ENCODE peak calls at places on chromosomes 13 and 19, in six cellular contexts. C is pancreas, J is brain microvascular endothelial cell, T is cardiac muscle cell, X is DND-41, B is psoas muscle. M is an unnamed sample.

GRCh38 chr19:41595258-41595889 is 19.4 kb downstream of the CEACAM21 start:
- DNase-seq in C (no peak), J (peak; percentile 57), T (peak; percentile 88), X (peak; percentile 56), B (peak; percentile 61), M (peak; percentile 49)

GRCh38 chr13:77113496-77113895 is 86.5 kb upstream of the FBXL3 start:
- DNase-seq in C (no peak), J (no peak), T (no peak), X (no peak), B (no peak), M (no peak)

GRCh38 chr13:22489771-22490170 is 691.0 kb upstream of the SGCG start:
- DNase-seq in C (no peak), J (no peak), T (no peak), X (no peak), B (no peak), M (no peak)

GRCh38 chr13:25468330-25469178 is 96.8 kb downstream of the ATP8A2 start:
- DNase-seq in C (no peak), J (no peak), T (peak; percentile 21), X (no peak), B (no peak), M (no peak)

GRCh38 chr13:74134777-74135305 is 637 bp upstream of the KLF12 start:
- DNase-seq in C (peak; percentile 53), J (peak; percentile 33), T (no peak), X (peak; percentile 70), B (no peak), M (no peak)

GRCh38 chr13:114143806-114144605 is 11.6 kb upstream of the RASA3 start:
- DNase-seq in C (no peak), J (no peak), T (no peak), X (peak; percentile 39), B (peak; percentile 40), M (no peak)

GRCh38 chr13:101307181-101307701 is 109.1 kb downstream of the NALCN start:
- DNase-seq in C (no peak), J (peak; percentile 94), T (peak; percentile 63), X (peak; percentile 52), B (no peak), M (no peak)

GRCh38 chr19:11587973-11588631 is 9.2 kb upstream of the ZNF627 start:
- DNase-seq in C (no peak), J (no peak), T (no peak), X (no peak), B (no peak), M (no peak)

GRCh38 chr13:60727140-60727539 is 330.1 kb downstream of the TDRD3 start:
- DNase-seq in C (no peak), J (no peak), T (no peak), X (no peak), B (no peak), M (no peak)

GRCh38 chr13:85693889-85694511 is 105.2 kb downstream of the SLITRK6 start:
- DNase-seq in C (no peak), J (peak; percentile 35), T (peak; percentile 2), X (no peak), B (no peak), M (no peak)

GRCh38 chr13:25171517-25172302 is at the start of gene AMER2:
- DNase-seq in C (peak; percentile 38), J (no peak), T (peak; percentile 38), X (no peak), B (no peak), M (no peak)

GRCh38 chr13:91572944-91573535 is 174.6 kb downstream of the GPC5 start:
- DNase-seq in C (no peak), J (peak; percentile 41), T (no peak), X (no peak), B (no peak), M (no peak)

GRCh38 chr19:53808710-53809125 is 15.4 kb downstream of the NLRP12 start:
- DNase-seq in C (no peak), J (peak; percentile 32), T (peak; percentile 73), X (no peak), B (no peak), M (no peak)
- TF ChIP-seq CTCF in C (peak; percentile 27), J (peak; percentile 77), T (peak; percentile 74), X (peak; percentile 38), B (no peak), M (no peak)

GRCh38 chr13:112699318-112699918 is 9.6 kb downstream of the ATP11A start:
- DNase-seq in C (no peak), J (no peak), T (no peak), X (no peak), B (peak; percentile 39), M (no peak)

GRCh38 chr13:112693831-112694497 is 4.1 kb downstream of the ATP11A start:
- DNase-seq in C (no peak), J (peak; percentile 34), T (peak; percentile 76), X (no peak), B (no peak), M (no peak)

GRCh38 chr13:112696001-112696868 is 6.4 kb downstream of the ATP11A start:
- DNase-seq in C (no peak), J (no peak), T (no peak), X (no peak), B (no peak), M (no peak)

GRCh38 chr13:112697756-112698655 is 8.2 kb downstream of the ATP11A start:
- DNase-seq in C (no peak), J (no peak), T (no peak), X (no peak), B (peak; percentile 66), M (no peak)

GRCh38 chr13:112696869-112697465 is 7.1 kb downstream of the ATP11A start:
- DNase-seq in C (no peak), J (no peak), T (no peak), X (no peak), B (peak; percentile 33), M (no peak)
- H3K27ac ChIP-seq in C (no peak overlapping the region), J (no peak overlapping the region), T (no peak overlapping the region), X (no peak overlapping the region), B (no peak overlapping the region), M (no peak overlapping the region)

GRCh38 chr19:21020298-21021227 is at the start of gene ZNF430:
- DNase-seq in C (peak; percentile 93), J (peak; percentile 95), T (peak; percentile 94), X (peak; percentile 97), B (peak; percentile 93), M (peak; percentile 86)

GRCh38 chr19:21028969-21029268 is 8.5 kb downstream of the ZNF430 start:
- DNase-seq in C (no peak), J (no peak), T (no peak), X (no peak), B (no peak), M (no peak)

GRCh38 chr19:21023901-21024300 is 3.4 kb downstream of the ZNF430 start:
- DNase-seq in C (no peak), J (peak; percentile 18), T (no peak), X (no peak), B (no peak), M (no peak)

DNA sequence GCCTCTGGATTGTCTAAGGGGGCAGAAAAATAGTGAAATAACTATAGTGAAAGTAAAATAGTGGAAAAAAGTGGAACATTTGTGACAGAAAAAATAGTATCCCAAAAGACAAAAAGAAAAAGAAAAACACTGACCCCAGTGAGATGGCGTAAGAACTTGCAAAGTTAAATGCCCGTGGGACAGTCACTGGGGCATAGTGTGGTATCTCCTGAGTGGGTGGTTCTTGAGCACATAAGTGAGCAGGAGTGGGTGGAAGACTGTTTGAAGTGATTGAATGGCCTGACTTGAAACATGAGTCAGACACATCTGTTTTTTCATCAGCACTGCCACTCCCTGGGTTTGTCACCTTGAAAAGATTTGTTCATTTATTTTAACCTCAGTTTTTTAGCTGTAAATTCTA is 2.5 kb downstream of the ZNF430 start:
- DNase-seq in C (no peak), J (peak; percentile 56), T (peak; percentile 32), X (peak; percentile 17), B (no peak), M (no peak)
- TF ChIP-seq CTCF in C (no peak), J (no peak), T (no peak), X (no peak), B (no peak), M (no peak)

DNA sequence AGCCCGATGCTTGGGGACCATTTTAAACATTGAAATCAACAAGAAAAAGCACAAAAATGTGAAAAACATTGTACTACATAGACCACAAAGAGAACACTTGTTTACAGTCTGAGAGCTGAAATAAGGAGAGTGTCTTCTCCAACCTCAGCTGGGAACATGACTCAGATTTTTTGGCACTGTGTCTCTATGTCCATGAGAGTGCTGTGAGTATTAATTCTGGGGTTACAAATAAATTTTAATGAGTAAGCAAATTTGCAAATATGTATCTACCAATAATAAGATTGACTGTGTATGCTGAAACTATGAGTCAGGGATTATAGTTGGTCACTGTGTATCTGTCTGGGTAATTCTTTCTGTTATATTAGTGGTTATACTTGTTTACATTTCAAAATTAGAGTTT is 174.0 kb downstream of the DCT start:
- DNase-seq in C (no peak), J (peak; percentile 76), T (peak; percentile 85), X (no peak), B (no peak), M (no peak)
- H3K27ac ChIP-seq in C (no peak overlapping the region), J (peak overlapping the region; percentile 59), T (no peak overlapping the region), X (no peak overlapping the region), B (no peak overlapping the region), M (no peak overlapping the region)

DNA sequence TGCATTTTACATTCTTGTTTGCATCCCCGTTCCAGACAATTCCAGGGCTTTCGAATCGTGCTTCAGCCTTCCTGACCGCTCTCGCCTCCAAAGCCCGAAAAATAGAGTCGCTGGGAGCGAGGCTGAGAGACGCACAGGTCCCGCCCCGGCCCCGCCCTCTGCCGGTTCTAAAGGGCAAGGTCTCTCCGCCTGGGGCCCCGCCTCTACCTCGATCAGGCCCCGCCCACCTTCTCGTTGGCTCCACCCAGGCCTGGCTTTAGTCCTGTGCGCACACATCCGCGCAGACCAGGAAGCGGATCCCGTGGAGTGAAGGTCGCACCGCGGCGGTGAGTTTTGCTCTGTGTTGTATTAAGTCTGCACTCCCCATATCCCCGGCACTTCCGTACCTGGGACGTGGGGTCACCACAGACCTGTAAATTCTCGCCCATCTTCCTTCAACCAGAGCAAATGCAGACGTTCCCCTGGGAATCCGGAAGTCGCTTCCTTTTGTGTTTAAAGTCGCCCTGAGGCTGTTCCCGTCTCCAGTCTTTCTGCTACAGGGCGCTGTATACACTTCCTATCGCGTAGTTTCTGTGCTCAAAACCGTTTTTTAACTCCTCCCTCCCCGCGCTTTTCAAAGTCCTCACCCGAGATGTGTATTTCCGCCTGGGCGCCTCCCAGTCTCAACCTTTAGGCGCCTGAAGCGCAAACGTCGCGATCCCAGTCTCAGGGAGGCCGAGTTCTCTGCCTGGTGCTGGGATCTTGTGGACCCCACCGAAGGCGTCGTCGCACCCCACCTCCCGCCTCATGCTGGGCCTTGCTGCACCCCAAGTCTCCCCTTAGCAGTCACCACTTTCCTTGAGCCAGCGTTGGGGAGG is at the start of gene ZNF701:
- DNase-seq in C (peak; percentile 94), J (peak; percentile 94), T (peak; percentile 96), X (peak; percentile 97), B (peak; percentile 97), M (peak; percentile 93)
- TF ChIP-seq CTCF in C (no peak), J (peak; percentile 32), T (peak; percentile 17), X (peak; percentile 33), B (peak; percentile 32), M (peak; percentile 36)

DNA sequence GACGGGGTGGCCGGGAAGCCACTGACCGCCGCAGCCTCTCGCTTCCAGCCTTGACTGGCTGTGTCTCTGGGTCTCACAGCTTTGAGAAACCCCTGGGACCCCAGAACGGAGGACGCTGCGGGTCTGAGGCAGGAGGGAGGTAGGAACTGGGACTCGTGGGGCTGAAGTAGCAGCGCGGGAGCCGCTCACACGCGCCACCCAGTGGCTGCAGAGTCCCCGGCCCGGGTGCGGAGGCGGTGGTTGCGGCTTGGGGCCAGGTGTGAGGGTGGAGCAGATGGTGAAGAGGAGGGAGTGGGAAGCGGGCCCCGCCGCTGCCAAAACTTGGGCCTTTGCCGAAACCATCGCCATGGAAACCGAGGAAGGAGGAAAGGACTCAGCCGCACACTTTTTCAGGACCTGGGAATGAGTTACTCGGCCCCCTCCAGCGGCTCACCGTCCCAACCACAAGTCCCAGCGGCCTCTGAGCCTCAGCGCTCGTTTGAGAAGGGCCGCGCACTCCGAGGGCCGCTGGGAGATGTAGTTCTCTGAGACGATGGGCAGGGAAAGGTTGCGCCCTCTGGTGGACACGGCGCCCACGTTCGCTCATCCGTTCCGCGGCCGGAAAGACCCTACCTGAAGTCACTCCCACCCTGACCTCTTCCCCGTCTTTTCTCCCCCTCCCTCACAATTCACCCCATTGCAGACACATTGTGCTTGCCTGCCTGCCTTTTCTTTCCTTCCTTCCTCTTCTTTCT is 2.2 kb upstream of the SLC17A7 start:
- DNase-seq in C (peak; percentile 95), J (peak; percentile 88), T (peak; percentile 97), X (peak; percentile 94), B (peak; percentile 97), M (peak; percentile 91)
- H3K27ac ChIP-seq in C (peak overlapping the region; percentile 41), J (no peak overlapping the region), T (peak overlapping the region; percentile 51), X (peak overlapping the region; percentile 78), B (peak overlapping the region; percentile 63), M (no peak overlapping the region)